ENCODE peak calls at places on chromosome 18, in six cellular contexts. P is left ventricle myocardium superior, A is T-helper 2 cell, Q is choroid plexus epithelial cell, X is NCI-H460, U is left ventricle myocardium inferior. L is an unnamed sample.
A peak's percentile ranks its signal among the peaks of the same experiment; 100 is the strongest.

GRCh38 chr18:36338420-36338933 is 41.0 kb downstream of the FHOD3 start:
- DNase-seq in P (peak; percentile 70), A (no peak), Q (no peak), X (no peak), U (peak; percentile 40), L (no peak)

GRCh38 chr18:14965553-14965952 is 217.6 kb downstream of the ANKRD30B start:
- DNase-seq in P (no peak), A (no peak), Q (no peak), X (no peak), U (no peak), L (no peak)

GRCh38 chr18:38884050-38884449 is 1318.5 kb upstream of the CELF4 start:
- DNase-seq in P (no peak), A (no peak), Q (no peak), X (no peak), U (no peak), L (no peak)

GRCh38 chr18:36382854-36383253 is 85.3 kb downstream of the FHOD3 start:
- DNase-seq in P (no peak), A (no peak), Q (no peak), X (no peak), U (no peak), L (no peak)

GRCh38 chr18:26956894-26957293 is 91.4 kb upstream of the AQP4 start:
- DNase-seq in P (no peak), A (no peak), Q (no peak), X (no peak), U (no peak), L (no peak)

GRCh38 chr18:61896767-61897166 is 4.0 kb upstream of the RNF152 start:
- DNase-seq in P (peak; percentile 46), A (no peak), Q (peak; percentile 58), X (no peak), U (peak; percentile 26), L (peak; percentile 39)

GRCh38 chr18:76432970-76433767 is 61.9 kb downstream of the ZNF516 start:
- DNase-seq in P (no peak), A (no peak), Q (no peak), X (no peak), U (no peak), L (no peak)

GRCh38 chr18:76274470-76275289 is 220.4 kb downstream of the ZNF516 start:
- DNase-seq in P (peak; percentile 37), A (no peak), Q (no peak), X (peak; percentile 8), U (no peak), L (no peak)

L was measured in Daoy.